ENCODE peak calls at places on chromosomes 13 and 19, in four cellular contexts. One of them, this sample, is unnamed.

GRCh38 chr19:36819130-36819630 is 19.0 kb downstream of the ZNF790 start:
- DNase-seq in K562: no peak
- DNase-seq in prostate gland: no peak
- DNase-seq in uterus: no peak
- DNase-seq in this sample: no peak

GRCh38 chr13:113179374-113180230 is 21.2 kb downstream of the PROZ start:
- DNase-seq in K562: peak; percentile 13
- DNase-seq in prostate gland: no peak
- DNase-seq in uterus: no peak
- DNase-seq in this sample: no peak

GRCh38 chr13:34611678-34612077 is 330.4 kb upstream of the NBEA start:
- DNase-seq in K562: no peak
- DNase-seq in prostate gland: no peak
- DNase-seq in uterus: no peak
- DNase-seq in this sample: no peak

GRCh38 chr13:86051134-86052103 is 252.2 kb upstream of the SLITRK6 start:
- DNase-seq in K562: no peak
- DNase-seq in prostate gland: no peak
- DNase-seq in uterus: no peak
- DNase-seq in this sample: no peak

GRCh38 chr13:35378939-35379338 is 97.5 kb downstream of the MAB21L1 start:
- DNase-seq in K562: no peak
- DNase-seq in prostate gland: no peak
- DNase-seq in uterus: no peak
- DNase-seq in this sample: no peak

GRCh38 chr13:93243375-93244063 is 16.9 kb downstream of the GPC6 start:
- DNase-seq in K562: no peak
- DNase-seq in prostate gland: no peak
- DNase-seq in uterus: no peak
- DNase-seq in this sample: no peak

GRCh38 chr13:45615501-45616101 is at the start of gene ERICH6B:
- DNase-seq in K562: no peak
- DNase-seq in prostate gland: no peak
- DNase-seq in uterus: no peak
- DNase-seq in this sample: no peak

GRCh38 chr19:13255041-13255718 is 105.0 kb downstream of the IER2 start:
- DNase-seq in K562: no peak
- DNase-seq in prostate gland: no peak
- DNase-seq in uterus: no peak
- DNase-seq in this sample: no peak

GRCh38 chr19:35179830-35180229 is 25.3 kb downstream of the FXYD5 start:
- DNase-seq in K562: no peak
- DNase-seq in prostate gland: no peak
- DNase-seq in uterus: no peak
- DNase-seq in this sample: no peak

GRCh38 chr19:7654401-7654800 is 14.4 kb upstream of the RETN start:
- DNase-seq in K562: no peak
- DNase-seq in prostate gland: no peak
- DNase-seq in uterus: no peak
- DNase-seq in this sample: no peak

GRCh38 chr13:65868106-65868505 is 1362.0 kb downstream of the PCDH9 start:
- DNase-seq in K562: no peak
- DNase-seq in prostate gland: no peak
- DNase-seq in uterus: no peak
- DNase-seq in this sample: no peak

GRCh38 chr19:37926711-37927110 is 19.7 kb downstream of the SIPA1L3 start:
- DNase-seq in K562: no peak
- DNase-seq in prostate gland: no peak
- DNase-seq in uterus: no peak
- DNase-seq in this sample: no peak

GRCh38 chr13:47139519-47139918 is 242.7 kb upstream of the HTR2A start:
- DNase-seq in K562: no peak
- DNase-seq in prostate gland: no peak
- DNase-seq in uterus: no peak
- DNase-seq in this sample: no peak

GRCh38 chr13:98888222-98888889 is 89.5 kb downstream of the DOCK9 start:
- DNase-seq in K562: no peak
- DNase-seq in prostate gland: no peak
- DNase-seq in uterus: no peak
- DNase-seq in this sample: no peak

DNA sequence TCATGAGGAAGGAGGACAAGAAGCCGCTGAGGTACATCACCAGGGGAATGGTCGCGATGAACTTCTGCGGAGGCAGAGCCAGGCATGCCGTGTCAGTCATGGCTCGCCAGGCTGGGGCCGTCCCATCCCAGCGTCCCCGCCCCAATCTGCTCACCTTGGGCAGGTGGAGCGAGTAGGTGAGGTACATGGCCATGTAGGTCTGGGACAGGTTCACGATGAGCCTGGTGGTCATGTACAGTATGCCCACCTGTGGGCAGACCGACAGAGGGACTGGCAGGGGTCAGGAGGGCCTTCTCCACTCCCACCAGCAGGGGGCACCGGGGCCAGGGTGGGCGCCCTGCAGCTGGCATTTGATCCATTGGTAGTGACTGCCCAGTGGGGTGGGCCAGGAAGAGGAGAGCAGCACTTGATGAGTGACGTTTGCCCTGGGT is 8.3 kb downstream of the TEKTIP1 start:
- DNase-seq in K562: peak; percentile 54
- DNase-seq in prostate gland: no peak
- DNase-seq in uterus: no peak
- DNase-seq in this sample: no peak
- TF ChIP-seq POLR2A in K562: no peak
- TF ChIP-seq POLR2A in prostate gland: no peak
- TF ChIP-seq POLR2A in uterus: no peak
- TF ChIP-seq POLR2A in this sample: no peak

GRCh38 chr19:48859711-48860572 is 8.5 kb downstream of the PLEKHA4 start:
- DNase-seq in K562: peak; percentile 99
- DNase-seq in prostate gland: no peak
- DNase-seq in uterus: no peak
- DNase-seq in this sample: peak; percentile 92
- TF ChIP-seq POLR2A in K562: peak; percentile 77
- TF ChIP-seq POLR2A in prostate gland: no peak
- TF ChIP-seq POLR2A in uterus: no peak
- TF ChIP-seq POLR2A in this sample: peak; percentile 62

DNA sequence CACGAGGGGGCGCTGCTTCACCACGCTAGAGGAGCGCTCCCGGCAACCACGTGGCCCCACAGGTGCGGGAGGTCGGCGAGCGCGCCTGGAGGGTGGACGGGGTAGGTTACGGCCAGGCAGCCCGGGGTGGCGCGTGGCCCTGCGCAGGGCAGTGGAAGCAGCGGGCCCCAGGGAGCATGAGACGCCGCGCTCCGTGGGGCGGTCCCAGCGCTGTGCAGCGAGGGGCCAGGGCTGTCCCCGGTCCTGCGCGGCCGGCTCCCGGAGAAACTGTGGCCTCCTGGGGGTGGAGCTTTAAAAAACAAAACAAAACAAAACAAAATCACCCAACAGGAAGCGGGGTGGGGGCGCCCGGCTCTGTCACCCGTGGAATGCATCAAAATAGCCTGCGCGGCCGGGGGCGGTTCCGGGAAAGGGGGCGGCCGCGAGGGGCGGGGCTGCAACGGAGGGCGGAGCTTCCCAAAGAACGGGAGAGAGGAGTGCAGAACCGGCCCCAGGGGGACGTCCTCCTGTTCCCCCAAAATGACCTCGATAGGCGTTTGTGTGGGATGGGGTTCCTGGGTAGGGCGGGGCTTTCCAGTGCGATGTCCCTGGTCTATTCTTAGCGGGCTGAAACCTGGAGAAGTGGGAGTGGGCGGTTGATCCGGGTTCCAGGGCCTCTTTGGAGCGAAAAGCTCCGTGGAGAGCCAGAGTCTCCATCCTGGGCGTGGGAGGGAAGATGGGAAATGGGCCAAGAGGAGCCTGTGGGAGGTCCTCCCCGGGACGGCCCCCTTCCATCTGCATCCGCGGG is 27.3 kb downstream of the NUMBL start:
- DNase-seq in K562: peak; percentile 91
- DNase-seq in prostate gland: peak; percentile 88
- DNase-seq in uterus: peak; percentile 93
- DNase-seq in this sample: peak; percentile 93
- TF ChIP-seq POLR2A in K562: peak; percentile 49
- TF ChIP-seq POLR2A in prostate gland: peak; percentile 43
- TF ChIP-seq POLR2A in uterus: peak; percentile 53
- TF ChIP-seq POLR2A in this sample: no peak

GRCh38 chr19:14366529-14366928 is 14.7 kb upstream of the ADGRE5 start:
- DNase-seq in K562: peak; percentile 84
- DNase-seq in prostate gland: peak; percentile 72
- DNase-seq in uterus: peak; percentile 63
- DNase-seq in this sample: peak; percentile 75
- TF ChIP-seq POLR2A in K562: no peak
- TF ChIP-seq POLR2A in prostate gland: no peak
- TF ChIP-seq POLR2A in uterus: no peak
- TF ChIP-seq POLR2A in this sample: no peak

DNA sequence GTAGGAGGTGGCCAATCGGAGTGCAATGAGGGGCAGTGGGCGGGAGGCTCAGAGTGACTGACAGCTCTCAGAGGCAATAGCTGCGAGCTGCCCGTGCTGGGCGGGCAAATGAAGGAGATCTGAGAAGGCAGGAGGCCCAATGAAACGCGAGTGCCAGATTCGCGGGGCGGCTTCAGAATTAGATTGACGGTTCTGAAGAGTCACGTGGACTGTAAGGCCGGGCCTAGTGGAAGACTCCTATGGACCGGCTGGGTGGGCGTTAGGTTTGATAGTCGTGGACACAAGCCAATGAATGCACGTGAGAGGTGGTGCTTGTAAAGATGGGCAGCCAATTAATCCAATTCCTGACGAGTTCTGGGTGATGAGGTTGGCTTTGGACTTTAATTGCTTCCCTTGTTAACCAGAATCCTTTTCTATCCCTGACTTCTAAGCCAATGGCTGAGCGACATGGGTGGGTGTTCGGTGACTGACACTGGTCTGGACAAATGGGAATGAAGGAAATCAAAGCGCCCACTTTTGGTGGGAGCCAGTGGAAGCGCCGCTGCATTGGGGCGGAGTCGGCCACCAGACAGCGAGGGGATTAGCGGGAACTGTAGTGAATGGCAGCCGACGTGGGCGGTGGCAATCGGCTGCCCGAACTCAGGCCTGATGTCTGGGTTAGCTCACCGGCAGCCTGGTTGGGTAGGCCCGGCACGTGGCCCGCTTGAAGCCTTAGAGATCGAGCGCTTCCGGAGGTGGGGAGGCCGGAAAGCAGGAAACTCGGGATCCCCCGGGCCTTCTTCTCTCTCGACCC is 524 bp upstream of the KHSRP start:
- DNase-seq in K562: peak; percentile 91
- DNase-seq in prostate gland: peak; percentile 100
- DNase-seq in uterus: peak; percentile 100
- DNase-seq in this sample: peak; percentile 100
- TF ChIP-seq POLR2A in K562: peak; percentile 43
- TF ChIP-seq POLR2A in prostate gland: no peak
- TF ChIP-seq POLR2A in uterus: peak; percentile 22
- TF ChIP-seq POLR2A in this sample: no peak

GRCh38 chr19:11769995-11770394 is 3.2 kb downstream of the ZNF441 start:
- DNase-seq in K562: no peak
- DNase-seq in prostate gland: no peak
- DNase-seq in uterus: no peak
- DNase-seq in this sample: no peak

GRCh38 chr19:11763117-11763516 is 3.7 kb upstream of the ZNF441 start:
- DNase-seq in K562: no peak
- DNase-seq in prostate gland: no peak
- DNase-seq in uterus: no peak
- DNase-seq in this sample: no peak

GRCh38 chr19:11763611-11764010 is 3.2 kb upstream of the ZNF441 start:
- DNase-seq in K562: no peak
- DNase-seq in prostate gland: no peak
- DNase-seq in uterus: no peak
- DNase-seq in this sample: no peak

GRCh38 chr19:11767633-11768133 is 883 bp downstream of the ZNF441 start:
- DNase-seq in K562: peak; percentile 43
- DNase-seq in prostate gland: peak; percentile 11
- DNase-seq in uterus: peak; percentile 24
- DNase-seq in this sample: peak; percentile 60

GRCh38 chr19:11766597-11767591 is at the start of gene ZNF441:
- DNase-seq in K562: peak; percentile 97
- DNase-seq in prostate gland: peak; percentile 97
- DNase-seq in uterus: peak; percentile 95
- DNase-seq in this sample: peak; percentile 99
- TF ChIP-seq POLR2A in K562: peak; percentile 88
- TF ChIP-seq POLR2A in prostate gland: peak; percentile 64
- TF ChIP-seq POLR2A in uterus: peak; percentile 48
- TF ChIP-seq POLR2A in this sample: peak; percentile 83

DNA sequence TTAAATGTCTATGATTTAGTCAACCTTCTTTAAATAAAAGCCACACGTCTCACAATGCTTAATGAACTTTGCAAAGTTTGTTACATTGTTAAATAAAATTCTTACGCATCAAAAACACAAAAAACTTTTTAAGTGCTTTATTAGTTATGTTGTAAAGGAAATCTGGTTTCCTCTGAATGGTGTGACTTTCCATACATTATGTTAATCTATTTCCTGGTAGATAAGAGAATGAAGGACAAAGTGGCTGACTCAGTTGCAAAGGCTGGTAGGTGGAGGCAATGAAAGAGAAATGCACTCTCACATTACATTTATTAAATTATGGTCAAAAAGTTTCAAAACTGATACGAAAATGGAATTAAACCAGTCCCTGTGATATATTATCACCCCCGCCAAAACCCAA is 15.9 kb downstream of the KLF12 start:
- DNase-seq in K562: no peak
- DNase-seq in prostate gland: no peak
- DNase-seq in uterus: no peak
- DNase-seq in this sample: no peak
- TF ChIP-seq POLR2A in K562: no peak
- TF ChIP-seq POLR2A in prostate gland: no peak
- TF ChIP-seq POLR2A in uterus: no peak
- TF ChIP-seq POLR2A in this sample: no peak